ENCODE peak calls at places on chromosomes 2 and 18, in six cellular contexts. Z, T, J, P, Y and M are unnamed samples.
A peak's percentile ranks its signal among the peaks of the same experiment; 100 is the strongest.

GRCh38 chr2:157786663-157787363 is 89.3 kb downstream of the ACVR1 start:
- DNase-seq in Z (no peak), T (no peak), J (no peak), P (no peak), Y (no peak), M (no peak)

GRCh38 chr2:73536133-73536532 is 106.1 kb downstream of the NAT8 start:
- DNase-seq in Z (no peak), T (no peak), J (no peak), P (no peak), Y (no peak), M (no peak)

GRCh38 chr2:26566081-26566375 is 75.1 kb downstream of the CIB4 start:
- DNase-seq in Z (no peak), T (no peak), J (no peak), P (no peak), Y (no peak), M (no peak)

GRCh38 chr2:24509425-24509824 is 18.4 kb downstream of the NCOA1 start:
- DNase-seq in Z (no peak), T (no peak), J (no peak), P (no peak), Y (no peak), M (no peak)

GRCh38 chr2:53473236-53473635 is 294.4 kb upstream of the CHAC2 start:
- DNase-seq in Z (peak; percentile 13), T (peak; percentile 50), J (no peak), P (no peak), Y (no peak), M (no peak)

GRCh38 chr2:226797289-226797988 is 2.2 kb downstream of the IRS1 start:
- DNase-seq in Z (peak; percentile 40), T (no peak), J (no peak), P (peak; percentile 33), Y (no peak), M (peak; percentile 28)

GRCh38 chr18:26458526-26459232 is 89.7 kb downstream of the KCTD1 start:
- DNase-seq in Z (no peak), T (no peak), J (peak; percentile 50), P (peak; percentile 26), Y (no peak), M (no peak)

GRCh38 chr2:127796389-127796788 is 14.6 kb downstream of the WDR33 start:
- DNase-seq in Z (no peak), T (no peak), J (no peak), P (no peak), Y (no peak), M (no peak)

GRCh38 chr2:209767316-209767715 is 4.3 kb upstream of the UNC80 start:
- DNase-seq in Z (no peak), T (no peak), J (no peak), P (no peak), Y (no peak), M (no peak)

GRCh38 chr2:10075571-10076209 is 4.5 kb downstream of the CYS1 start:
- DNase-seq in Z (no peak), T (no peak), J (no peak), P (no peak), Y (no peak), M (no peak)

GRCh38 chr18:33536904-33537303 is 41.1 kb upstream of the ASXL3 start:
- DNase-seq in Z (no peak), T (no peak), J (no peak), P (no peak), Y (no peak), M (no peak)

GRCh38 chr2:792687-793086 is 115.5 kb upstream of the TMEM18 start:
- DNase-seq in Z (no peak), T (no peak), J (no peak), P (no peak), Y (no peak), M (no peak)
- H3K27ac ChIP-seq in Z (no peak overlapping the region), T (no peak overlapping the region), J (no peak overlapping the region), P (no peak overlapping the region), Y (no peak overlapping the region), M (no peak overlapping the region)

GRCh38 chr2:150168596-150168995 is 318.9 kb downstream of the RND3 start:
- DNase-seq in Z (no peak), T (no peak), J (no peak), P (no peak), Y (no peak), M (no peak)

GRCh38 chr2:150167711-150168110 is 319.8 kb downstream of the RND3 start:
- DNase-seq in Z (no peak), T (no peak), J (no peak), P (no peak), Y (no peak), M (no peak)

GRCh38 chr2:150165988-150166965 is 321.2 kb downstream of the RND3 start:
- DNase-seq in Z (no peak), T (no peak), J (no peak), P (peak; percentile 59), Y (no peak), M (peak; percentile 73)

GRCh38 chr2:150162241-150162942 is 325.1 kb downstream of the RND3 start:
- DNase-seq in Z (no peak), T (no peak), J (no peak), P (no peak), Y (no peak), M (no peak)

DNA sequence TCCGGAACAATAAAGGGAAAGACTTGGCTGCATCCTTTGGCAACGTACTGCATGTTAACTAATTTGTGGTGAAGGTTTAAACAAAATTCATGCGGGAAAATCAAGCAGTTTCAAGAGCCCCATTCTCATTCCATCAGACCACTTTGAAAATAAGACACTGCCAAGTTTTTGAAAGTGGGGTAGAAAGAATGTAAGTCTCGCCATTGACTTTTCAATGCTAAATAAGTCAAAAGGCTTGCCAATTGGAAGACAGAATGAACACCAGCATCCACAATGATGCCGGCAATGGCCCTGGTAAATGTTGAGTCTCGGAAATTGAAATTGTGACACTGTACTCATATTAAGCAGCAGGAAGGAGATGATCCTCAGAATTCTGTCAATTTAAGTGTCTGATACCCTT is 322.0 kb downstream of the RND3 start:
- DNase-seq in Z (no peak), T (no peak), J (no peak), P (no peak), Y (no peak), M (no peak)
- TF ChIP-seq POLR2AphosphoS5 in Z (no peak), T (no peak), J (no peak), P (no peak), Y (no peak), M (no peak)

GRCh38 chr2:222452422-222452950 is 28.1 kb downstream of the SGPP2 start:
- DNase-seq in Z (no peak), T (no peak), J (no peak), P (no peak), Y (no peak), M (no peak)
- H3K27ac ChIP-seq in Z (no peak overlapping the region), T (no peak overlapping the region), J (no peak overlapping the region), P (no peak overlapping the region), Y (no peak overlapping the region), M (no peak overlapping the region)

GRCh38 chr18:23629444-23629946 is 33.2 kb downstream of the ANKRD29 start:
- DNase-seq in Z (peak; percentile 27), T (no peak), J (no peak), P (no peak), Y (no peak), M (peak; percentile 62)

GRCh38 chr18:23627964-23628363 is 34.7 kb downstream of the ANKRD29 start:
- DNase-seq in Z (no peak), T (no peak), J (no peak), P (no peak), Y (no peak), M (no peak)

GRCh38 chr18:23623040-23623439 is 36.7 kb upstream of the NPC1 start:
- DNase-seq in Z (no peak), T (no peak), J (no peak), P (no peak), Y (no peak), M (no peak)

GRCh38 chr18:23627325-23627724 is 35.4 kb downstream of the ANKRD29 start:
- DNase-seq in Z (peak; percentile 18), T (no peak), J (no peak), P (no peak), Y (peak; percentile 64), M (no peak)

DNA sequence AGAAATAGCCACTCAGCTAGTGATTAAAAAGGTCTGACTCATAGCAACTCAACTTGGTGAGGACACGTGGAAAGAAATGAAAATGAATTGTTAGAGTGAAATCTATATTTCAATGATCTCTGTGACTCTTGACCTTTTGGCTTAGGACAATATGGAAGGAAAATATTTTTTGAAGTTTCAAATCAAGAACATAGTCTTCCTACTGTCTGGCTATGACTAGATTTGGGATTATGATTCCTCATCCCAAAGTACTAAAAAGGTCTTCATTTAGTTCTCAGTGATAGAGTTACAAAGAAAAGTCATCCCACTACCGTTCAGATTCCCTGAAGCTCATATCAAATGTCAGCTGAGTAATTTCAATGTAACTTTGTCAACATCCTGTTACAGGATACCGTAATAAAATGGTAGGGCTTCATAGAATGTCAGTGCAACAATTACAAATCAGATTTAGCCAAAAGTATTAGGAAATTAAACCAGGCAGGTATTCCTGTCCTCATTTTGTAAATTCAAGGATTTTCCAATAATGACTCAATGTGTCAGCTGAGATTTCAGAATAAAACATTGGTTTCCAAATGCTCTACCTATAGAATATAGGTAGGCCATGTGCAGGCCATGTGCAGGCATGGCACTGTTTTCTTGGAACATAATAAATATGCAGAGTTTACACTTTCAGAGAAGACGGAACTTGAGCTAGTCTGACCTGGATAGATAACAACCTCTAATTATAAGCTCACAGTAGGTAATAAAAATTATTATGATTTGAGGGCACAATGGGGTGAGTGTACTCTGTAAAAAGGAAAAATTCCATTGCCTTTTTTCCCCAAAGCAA is 36.0 kb downstream of the ANKRD29 start:
- DNase-seq in Z (no peak), T (no peak), J (no peak), P (no peak), Y (no peak), M (no peak)
- TF ChIP-seq POLR2AphosphoS5 in Z (no peak), T (no peak), J (no peak), P (no peak), Y (no peak), M (no peak)

GRCh38 chr18:2913398-2914005 is 66.7 kb downstream of the EMILIN2 start:
- DNase-seq in Z (no peak), T (no peak), J (no peak), P (no peak), Y (no peak), M (no peak)

GRCh38 chr18:2914185-2914584 is 67.4 kb downstream of the EMILIN2 start:
- DNase-seq in Z (no peak), T (no peak), J (no peak), P (no peak), Y (no peak), M (no peak)

GRCh38 chr18:2914844-2915243 is 68.0 kb downstream of the EMILIN2 start:
- DNase-seq in Z (no peak), T (no peak), J (no peak), P (no peak), Y (no peak), M (no peak)

GRCh38 chr18:2917255-2918047 is 70.6 kb downstream of the EMILIN2 start:
- DNase-seq in Z (no peak), T (no peak), J (no peak), P (no peak), Y (no peak), M (no peak)

GRCh38 chr18:2916184-2916583 is 69.4 kb downstream of the EMILIN2 start:
- DNase-seq in Z (no peak), T (peak; percentile 80), J (no peak), P (no peak), Y (no peak), M (no peak)
- H3K27ac ChIP-seq in Z (peak overlapping the region; percentile 42), T (peak overlapping the region; percentile 41), J (no peak overlapping the region), P (peak overlapping the region; percentile 10), Y (no peak overlapping the region), M (no peak overlapping the region)

GRCh38 chr2:147843864-147844690 is 752 bp upstream of the ACVR2A start:
- DNase-seq in Z (peak; percentile 93), T (peak; percentile 95), J (peak; percentile 68), P (peak; percentile 83), Y (peak; percentile 54), M (peak; percentile 93)
- TF ChIP-seq POLR2AphosphoS5 in Z (peak; percentile 4), T (peak; percentile 74), J (no peak), P (no peak), Y (peak; percentile 50), M (peak; percentile 4)